ENCODE peak calls at places on chromosomes 3 and 15, in eight cellular contexts. T is IMR-90, W is transverse colon, B is tibial nerve, A is spleen, F is testis, H is heart left ventricle, V is uterus. X is an unnamed sample.

GRCh38 chr3:42097166-42097946 is 6.2 kb downstream of the TRAK1 start:
- DNase-seq in T (peak), W (no peak), B (no peak), A (no peak), F (no peak), H (peak), V (no peak), X (no peak)

GRCh38 chr3:31462050-31462569 is 70.6 kb upstream of the STT3B start:
- DNase-seq in T (no peak), W (peak), B (no peak), A (no peak), F (no peak), H (no peak), V (no peak), X (no peak)

GRCh38 chr3:50491023-50491422 is 12.4 kb downstream of the CACNA2D2 start:
- DNase-seq in T (no peak), W (no peak), B (no peak), A (no peak), F (no peak), H (no peak), V (no peak), X (no peak)

GRCh38 chr15:57503051-57503702 is 88.5 kb upstream of the MYZAP start:
- DNase-seq in T (no peak), W (no peak), B (no peak), A (no peak), F (no peak), H (no peak), V (no peak), X (peak)

GRCh38 chr3:101942356-101942755 is 93.0 kb downstream of the NFKBIZ start:
- DNase-seq in T (no peak), W (no peak), B (no peak), A (no peak), F (no peak), H (no peak), V (no peak), X (no peak)

GRCh38 chr3:24037971-24038370 is 92.9 kb downstream of the NR1D2 start:
- DNase-seq in T (no peak), W (no peak), B (no peak), A (no peak), F (no peak), H (no peak), V (no peak), X (no peak)

GRCh38 chr3:179015551-179016020 is 56.0 kb downstream of the ZMAT3 start:
- DNase-seq in T (peak), W (peak), B (peak), A (no peak), F (peak), H (no peak), V (peak), X (peak)

GRCh38 chr3:99895106-99895705 is 77.5 kb downstream of the CMSS1 start:
- DNase-seq in T (peak), W (no peak), B (no peak), A (no peak), F (no peak), H (no peak), V (no peak), X (no peak)

GRCh38 chr3:173945081-173945652 is 547.6 kb downstream of the NLGN1 start:
- DNase-seq in T (no peak), W (no peak), B (no peak), A (no peak), F (no peak), H (no peak), V (no peak), X (no peak)

GRCh38 chr3:181726351-181727121 is 14.8 kb downstream of the SOX2 start:
- DNase-seq in T (no peak), W (no peak), B (no peak), A (no peak), F (no peak), H (no peak), V (no peak), X (peak)

GRCh38 chr3:116341916-116342315 is 103.4 kb downstream of the LSAMP start:
- DNase-seq in T (no peak), W (no peak), B (no peak), A (no peak), F (no peak), H (no peak), V (no peak), X (no peak)

GRCh38 chr3:16987141-16987540 is 102.4 kb downstream of the PLCL2 start:
- DNase-seq in T (no peak), W (no peak), B (no peak), A (no peak), F (no peak), H (no peak), V (no peak), X (no peak)

GRCh38 chr3:62110801-62111200 is 262.5 kb downstream of the FEZF2 start:
- DNase-seq in T (peak), W (no peak), B (no peak), A (no peak), F (no peak), H (no peak), V (no peak), X (no peak)

GRCh38 chr3:72446406-72447058 is 401.7 kb downstream of the SHQ1 start:
- DNase-seq in T (peak), W (no peak), B (peak), A (peak), F (no peak), H (no peak), V (no peak), X (peak)

GRCh38 chr3:55686720-55687254 is 199.7 kb upstream of the WNT5A start:
- DNase-seq in T (peak), W (no peak), B (peak), A (no peak), F (no peak), H (no peak), V (no peak), X (no peak)

GRCh38 chr3:170410428-170411029 is 8.1 kb upstream of the CLDN11 start:
- DNase-seq in T (no peak), W (no peak), B (peak), A (no peak), F (peak), H (no peak), V (no peak), X (peak)

GRCh38 chr15:75947117-75947516 is 43.4 kb downstream of the FBXO22 start:
- DNase-seq in T (peak), W (no peak), B (no peak), A (no peak), F (no peak), H (no peak), V (no peak), X (peak)

GRCh38 chr3:192571197-192571791 is 156.0 kb downstream of the FGF12 start:
- DNase-seq in T (peak), W (no peak), B (peak), A (no peak), F (peak), H (peak), V (peak), X (no peak)

GRCh38 chr3:56467108-56467507 is 1.2 kb downstream of the ERC2 start:
- DNase-seq in T (peak), W (peak), B (peak), A (no peak), F (peak), H (no peak), V (peak), X (peak)

GRCh38 chr3:187265461-187265955 is 26.0 kb downstream of the MASP1 start:
- DNase-seq in T (no peak), W (no peak), B (no peak), A (no peak), F (no peak), H (no peak), V (no peak), X (no peak)

GRCh38 chr3:51330046-51330445 is 55.0 kb upstream of the MANF start:
- DNase-seq in T (no peak), W (no peak), B (no peak), A (no peak), F (no peak), H (no peak), V (no peak), X (no peak)

GRCh38 chr3:41888368-41889076 is 73.4 kb downstream of the ULK4 start:
- DNase-seq in T (no peak), W (no peak), B (no peak), A (no peak), F (no peak), H (no peak), V (no peak), X (no peak)

GRCh38 chr3:171228228-171228627 is 201.7 kb upstream of the SLC2A2 start:
- DNase-seq in T (no peak), W (no peak), B (no peak), A (no peak), F (no peak), H (no peak), V (no peak), X (no peak)

GRCh38 chr15:44673639-44674038 is 10.2 kb upstream of the SPG11 start:
- DNase-seq in T (no peak), W (no peak), B (no peak), A (no peak), F (no peak), H (no peak), V (no peak), X (no peak)

GRCh38 chr15:90451215-90451850 is 63.3 kb downstream of the IQGAP1 start:
- DNase-seq in T (peak), W (no peak), B (no peak), A (no peak), F (no peak), H (no peak), V (no peak), X (no peak)

GRCh38 chr3:80408322-80408721 is 640.5 kb upstream of the ROBO1 start:
- DNase-seq in T (no peak), W (no peak), B (no peak), A (no peak), F (no peak), H (no peak), V (no peak), X (no peak)

GRCh38 chr3:7695067-7695466 is 806.6 kb upstream of the LMCD1 start:
- DNase-seq in T (no peak), W (no peak), B (no peak), A (no peak), F (no peak), H (no peak), V (no peak), X (no peak)

GRCh38 chr3:11211531-11212300 is 57.4 kb downstream of the HRH1 start:
- DNase-seq in T (peak), W (no peak), B (no peak), A (no peak), F (no peak), H (no peak), V (no peak), X (no peak)

GRCh38 chr3:3102751-3103150 is 7.4 kb downstream of the IL5RA start:
- DNase-seq in T (no peak), W (no peak), B (no peak), A (no peak), F (no peak), H (no peak), V (no peak), X (no peak)

GRCh38 chr3:52817221-52817620 is 13.3 kb downstream of the ITIH4 start:
- DNase-seq in T (no peak), W (no peak), B (no peak), A (no peak), F (no peak), H (no peak), V (no peak), X (no peak)

GRCh38 chr3:52816654-52817053 is 13.8 kb downstream of the ITIH4 start:
- DNase-seq in T (no peak), W (no peak), B (no peak), A (no peak), F (no peak), H (no peak), V (no peak), X (no peak)

GRCh38 chr3:52820741-52821140 is 9.7 kb downstream of the ITIH4 start:
- DNase-seq in T (peak), W (no peak), B (no peak), A (no peak), F (peak), H (no peak), V (no peak), X (peak)

GRCh38 chr3:52819936-52820335 is 10.5 kb downstream of the ITIH4 start:
- DNase-seq in T (no peak), W (no peak), B (no peak), A (no peak), F (no peak), H (no peak), V (no peak), X (no peak)

DNA sequence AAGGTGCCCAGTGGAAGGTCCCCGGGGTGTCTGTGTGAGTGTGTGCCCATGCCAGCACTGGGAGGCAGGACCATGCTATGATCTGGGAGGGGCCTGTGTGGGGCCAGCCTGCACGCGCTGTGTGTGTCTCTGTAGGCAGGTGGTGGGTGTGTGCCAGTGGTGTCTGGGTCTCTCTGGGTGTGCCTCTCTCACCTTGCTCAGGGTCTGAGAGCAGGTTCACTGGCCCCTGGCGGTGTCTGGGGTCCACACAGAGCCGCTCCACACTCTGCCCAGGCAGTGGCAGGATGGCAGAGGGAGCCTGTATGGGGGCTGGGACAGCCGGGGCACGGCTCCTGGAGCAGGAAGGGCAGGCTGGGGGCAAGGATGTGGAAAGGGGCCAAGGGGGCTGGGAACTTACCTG is 12.6 kb downstream of the ITIH4 start:
- DNase-seq in T (no peak), W (no peak), B (no peak), A (no peak), F (no peak), H (no peak), V (no peak), X (no peak)
- TF ChIP-seq POLR2A in T (no peak), W (no peak), B (no peak), A (no peak), F (no peak), H (no peak), V (no peak), X (no peak)

DNA sequence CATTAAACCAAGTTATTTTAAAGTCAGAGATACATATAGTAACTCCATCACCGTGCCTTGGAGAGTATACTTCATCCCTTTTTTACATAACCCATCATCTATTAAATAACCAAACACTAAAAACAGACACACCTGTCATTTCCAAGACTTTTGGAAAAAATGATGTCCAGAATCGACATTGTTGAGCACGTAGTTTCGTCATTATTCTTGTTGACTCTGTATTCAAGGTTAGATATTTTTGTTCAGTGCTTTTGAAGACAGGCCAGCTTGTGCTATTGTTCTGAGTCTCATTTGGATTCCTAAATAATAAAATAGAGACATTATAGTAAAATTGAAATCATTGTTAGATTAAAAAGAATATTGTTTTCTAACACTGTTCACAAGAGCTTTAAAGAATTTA is 51.2 kb downstream of the BCHE start:
- DNase-seq in T (no peak), W (no peak), B (no peak), A (no peak), F (no peak), H (no peak), V (no peak), X (no peak)
- TF ChIP-seq POLR2A in T (no peak), W (no peak), B (no peak), A (no peak), F (no peak), H (no peak), V (no peak), X (no peak)

DNA sequence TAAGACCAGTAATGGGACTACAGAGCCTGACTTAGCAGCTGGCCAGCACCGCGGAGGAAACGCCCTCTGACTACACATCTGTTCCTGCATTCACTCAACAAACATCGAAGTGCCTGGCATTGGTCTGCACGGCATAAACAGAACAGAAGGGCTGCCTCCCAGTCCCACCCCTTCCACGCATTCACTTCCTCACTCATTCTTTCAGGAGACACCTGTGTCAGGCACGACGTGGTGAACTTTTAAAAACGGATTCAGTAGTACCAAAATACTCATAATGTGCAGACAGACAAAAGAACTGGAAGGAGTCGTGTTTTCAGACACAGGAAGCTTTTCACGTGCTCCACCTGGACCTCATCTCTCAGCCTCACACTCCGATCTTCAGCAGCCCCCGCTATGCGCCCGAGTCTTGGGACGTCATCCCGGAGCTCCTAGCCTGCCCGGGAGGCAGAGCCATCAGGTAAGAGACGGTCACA is 123.3 kb downstream of the XXYLT1 start:
- DNase-seq in T (peak), W (peak), B (no peak), A (peak), F (no peak), H (peak), V (peak), X (peak)
- TF ChIP-seq POLR2A in T (no peak), W (no peak), B (no peak), A (no peak), F (no peak), H (no peak), V (no peak), X (no peak)

GRCh38 chr3:128906031-128906803 is 26.8 kb downstream of the ACAD9 start:
- DNase-seq in T (no peak), W (no peak), B (no peak), A (no peak), F (no peak), H (no peak), V (no peak), X (no peak)
- TF ChIP-seq POLR2A in T (no peak), W (no peak), B (no peak), A (no peak), F (no peak), H (no peak), V (no peak), X (no peak)

DNA sequence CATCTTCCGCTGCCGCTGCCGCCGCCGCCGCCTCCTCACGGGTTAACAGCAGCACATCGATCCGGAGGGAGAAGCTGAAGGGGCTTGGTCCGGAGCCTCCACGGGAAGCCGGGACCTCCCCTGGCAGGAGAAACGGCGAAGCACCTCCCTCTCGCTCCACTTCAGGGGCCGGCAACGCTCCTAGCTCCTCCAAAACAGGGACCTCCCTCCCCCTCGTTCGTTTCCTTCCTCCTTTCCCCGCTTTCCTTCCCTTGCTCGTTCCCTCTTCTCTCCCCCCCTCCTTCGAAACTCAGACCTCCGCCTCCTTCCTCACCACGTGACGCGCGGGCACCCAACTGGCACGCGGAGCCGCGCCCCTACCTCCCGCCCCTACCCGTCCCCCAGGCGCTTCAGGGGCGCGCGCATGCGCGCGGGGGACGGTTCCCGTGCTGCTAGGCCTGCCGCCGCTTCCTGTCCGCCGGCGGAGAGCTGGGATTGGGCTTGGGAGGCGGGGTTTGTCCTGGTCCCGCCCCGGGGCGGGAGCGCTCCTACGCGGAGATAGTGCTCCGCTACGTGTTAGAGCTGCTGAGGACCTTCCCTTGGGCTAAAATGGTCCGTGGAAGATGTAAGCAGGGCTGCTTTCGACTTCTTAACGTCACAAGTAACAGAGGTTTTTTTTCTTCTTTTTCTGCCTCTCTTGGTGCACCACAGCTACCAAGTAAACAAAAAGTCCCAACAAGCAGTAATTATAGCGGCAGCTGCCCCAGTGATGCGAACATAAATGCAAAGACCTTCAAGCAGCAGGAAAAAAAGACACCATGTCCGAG is at the start of gene ADAM10:
- DNase-seq in T (peak), W (peak), B (peak), A (peak), F (peak), H (peak), V (peak), X (peak)
- TF ChIP-seq POLR2A in T (peak), W (peak), B (peak), A (no peak), F (peak), H (peak), V (peak), X (peak)

DNA sequence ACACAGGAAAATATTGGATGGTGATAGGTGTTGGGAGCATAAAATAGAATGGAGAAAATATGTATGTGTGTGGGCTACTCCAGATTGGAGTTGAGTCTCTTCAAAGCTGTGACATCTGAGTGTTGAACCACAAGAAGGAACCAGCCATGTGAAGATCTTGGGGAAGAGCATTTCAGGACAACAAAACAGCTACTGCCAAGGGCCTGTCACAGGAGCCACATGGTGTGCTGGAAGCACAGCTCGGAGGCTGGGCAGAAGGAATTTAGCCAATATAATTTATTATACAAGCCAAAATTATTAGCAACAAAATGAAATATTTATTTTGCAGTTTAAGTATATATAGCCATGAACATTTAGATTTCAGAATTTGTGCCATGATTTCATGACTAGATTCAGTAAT is 108.3 kb upstream of the FGF7 start:
- DNase-seq in T (no peak), W (no peak), B (no peak), A (no peak), F (no peak), H (no peak), V (no peak), X (no peak)
- TF ChIP-seq POLR2A in T (no peak), W (no peak), B (no peak), A (no peak), F (no peak), H (no peak), V (no peak), X (no peak)

DNA sequence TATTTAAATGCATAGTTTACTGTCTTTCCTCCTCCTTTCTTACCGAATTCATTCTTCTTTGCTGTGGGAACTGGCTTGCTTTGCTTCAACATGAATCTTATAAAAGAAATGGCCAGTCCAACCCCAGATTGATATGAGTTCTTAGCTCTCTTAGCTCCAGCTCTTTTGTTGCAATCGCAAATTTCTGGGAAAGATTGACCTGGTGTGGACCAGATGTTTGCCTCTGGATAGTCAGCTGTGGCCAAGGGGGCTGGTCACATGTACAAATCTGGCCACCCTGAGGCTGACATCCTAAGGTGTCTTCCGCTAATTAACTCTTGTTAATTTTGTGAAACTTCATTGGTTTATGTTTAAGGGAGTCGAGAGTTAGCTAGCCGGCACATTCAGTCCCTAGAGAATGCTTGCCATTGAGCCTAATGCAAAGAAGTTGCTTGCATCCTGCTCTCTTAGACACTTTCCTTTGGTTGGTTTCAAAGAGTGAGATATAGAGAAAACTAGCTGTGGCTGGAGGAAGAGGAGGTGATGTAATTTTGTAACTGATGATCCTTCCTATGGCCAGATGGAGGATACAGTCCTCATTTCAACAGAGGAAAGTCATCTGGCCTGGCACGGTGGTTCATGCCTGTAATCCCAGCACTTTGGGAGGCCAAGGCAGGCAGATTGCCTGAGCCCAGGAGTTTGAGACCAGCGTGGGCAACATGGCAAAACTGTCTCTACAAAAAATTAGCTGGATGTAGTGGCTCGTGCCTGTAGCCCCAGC is 162.4 kb downstream of the ADAMTSL3 start:
- DNase-seq in T (no peak), W (no peak), B (no peak), A (no peak), F (no peak), H (no peak), V (no peak), X (no peak)
- TF ChIP-seq POLR2A in T (no peak), W (no peak), B (no peak), A (no peak), F (no peak), H (no peak), V (no peak), X (no peak)

X was measured in erythroblast.